ENCODE peak calls at places on chromosome 1, in eight cellular contexts. Y, X, R, W, U, L, C and M are unnamed samples.

GRCh38 chr1:108079550-108079949 is 114.6 kb upstream of the VAV3 start:
- DNase-seq in R (no peak), L (no peak), U (no peak), Y (no peak), W (peak; percentile 40), C (no peak), X (no peak), M (no peak)

GRCh38 chr1:168719306-168720111 is 9.5 kb downstream of the DPT start:
- DNase-seq in U (peak; percentile 67), R (no peak), Y (no peak), L (no peak), X (peak; percentile 71), C (no peak), W (no peak), M (peak; percentile 5)

GRCh38 chr1:90850181-90850924 is 133.3 kb upstream of the BARHL2 start:
- DNase-seq in Y (peak; percentile 42), L (no peak), W (no peak), C (peak; percentile 75), X (no peak), R (no peak), U (peak; percentile 24), M (peak; percentile 30)

GRCh38 chr1:3162483-3162882 is 93.5 kb downstream of the PRDM16 start:
- DNase-seq in X (no peak), U (no peak), C (no peak), L (no peak), Y (no peak), W (no peak), R (no peak), M (no peak)

GRCh38 chr1:168225476-168226190 is at the start of gene SFT2D2:
- DNase-seq in W (peak; percentile 74), C (peak; percentile 89), U (peak; percentile 74), R (peak; percentile 81), Y (peak; percentile 77), X (peak; percentile 86), L (no peak), M (peak; percentile 69)

GRCh38 chr1:21200767-21201166 is 24.1 kb upstream of the EIF4G3 start:
- DNase-seq in R (no peak), C (no peak), W (no peak), L (peak; percentile 19), U (peak; percentile 71), Y (peak; percentile 39), X (peak; percentile 34), M (peak; percentile 24)

GRCh38 chr1:115539736-115540135 is 102.0 kb upstream of the VANGL1 start:
- DNase-seq in Y (peak; percentile 21), W (no peak), U (no peak), X (no peak), L (no peak), R (no peak), C (no peak), M (no peak)

GRCh38 chr1:15538750-15539149 is 12.1 kb downstream of the DNAJC16 start:
- DNase-seq in U (no peak), Y (no peak), R (no peak), L (no peak), W (no peak), X (no peak), C (no peak), M (peak; percentile 1)

GRCh38 chr1:53324728-53325297 is 3.1 kb downstream of the LRP8 start:
- DNase-seq in Y (peak; percentile 42), W (no peak), C (no peak), U (peak; percentile 24), L (no peak), R (no peak), X (no peak), M (no peak)

GRCh38 chr1:59043796-59044195 is 253.1 kb upstream of the FGGY start:
- DNase-seq in W (no peak), C (no peak), L (peak; percentile 98), R (peak; percentile 75), Y (peak; percentile 92), X (peak; percentile 90), U (peak; percentile 97), M (peak; percentile 81)

GRCh38 chr1:212186427-212187207 is 98.6 kb upstream of the PPP2R5A start:
- DNase-seq in R (no peak), W (no peak), L (no peak), Y (peak; percentile 24), C (no peak), X (peak; percentile 43), U (no peak), M (no peak)

GRCh38 chr1:230979389-230979716 is 459 bp downstream of the ARV1 start:
- DNase-seq in R (no peak), L (no peak), C (no peak), Y (peak; percentile 2), X (no peak), U (no peak), W (no peak), M (no peak)

GRCh38 chr1:154193821-154194220 is 1.9 kb upstream of the TPM3 start:
- DNase-seq in X (peak; percentile 75), L (no peak), Y (peak; percentile 35), R (no peak), U (peak; percentile 36), W (no peak), C (no peak), M (peak; percentile 66)

GRCh38 chr1:25253911-25254310 is 6.7 kb upstream of the RSRP1 start:
- DNase-seq in U (no peak), L (peak; percentile 92), R (no peak), C (peak; percentile 70), W (no peak), Y (no peak), X (peak; percentile 72), M (no peak)

GRCh38 chr1:84853743-84854721 is 39.0 kb downstream of the LPAR3 start:
- DNase-seq in R (no peak), X (peak; percentile 96), Y (peak; percentile 75), C (no peak), U (peak; percentile 91), L (no peak), W (no peak), M (peak; percentile 92)

GRCh38 chr1:185734929-185735666 is 907 bp downstream of the HMCN1 start:
- DNase-seq in X (no peak), U (peak; percentile 34), R (no peak), Y (peak; percentile 38), C (no peak), W (no peak), L (no peak), M (no peak)

GRCh38 chr1:186078245-186078644 is 296.8 kb downstream of the TPR start:
- DNase-seq in Y (no peak), W (no peak), R (no peak), L (no peak), C (no peak), X (no peak), U (no peak), M (no peak)

GRCh38 chr1:217911908-217912307 is 280.8 kb downstream of the SPATA17 start:
- DNase-seq in L (no peak), W (no peak), X (no peak), Y (no peak), R (no peak), C (peak; percentile 73), U (no peak), M (no peak)

GRCh38 chr1:168050307-168050706 is 86.4 kb downstream of the GPR161 start:
- DNase-seq in U (no peak), Y (no peak), W (no peak), L (no peak), R (no peak), X (no peak), C (no peak), M (no peak)

GRCh38 chr1:154943649-154944421 is 7.3 kb upstream of the PMVK start:
- DNase-seq in R (no peak), L (no peak), Y (peak; percentile 42), C (peak; percentile 84), U (no peak), X (peak; percentile 20), W (peak; percentile 28), M (no peak)

GRCh38 chr1:199084293-199084692 is 445.5 kb downstream of the PTPRC start:
- DNase-seq in L (no peak), Y (peak; percentile 14), X (no peak), C (no peak), R (no peak), U (peak; percentile 7), W (no peak), M (peak; percentile 84)